ENCODE peak calls at places on chromosome 7, in four cellular contexts. K is BJ, E is iPS-NIHi11, J is amniotic stem cell. B is an unnamed sample.

GRCh38 chr7:28017372-28017771 is 163.2 kb downstream of the JAZF1 start:
- DNase-seq in K (no peak), E (no peak), J (no peak), B (no peak)

GRCh38 chr7:86926732-86927131 is 132.7 kb downstream of the ELAPOR2 start:
- DNase-seq in K (no peak), E (peak), J (peak), B (peak)

GRCh38 chr7:34869016-34869415 is 168.3 kb downstream of the DPY19L1 start:
- DNase-seq in K (no peak), E (no peak), J (no peak), B (no peak)

GRCh38 chr7:50149364-50149763 is 56.3 kb upstream of the ZPBP start:
- DNase-seq in K (no peak), E (no peak), J (no peak), B (no peak)

GRCh38 chr7:75986147-75986781 is 8.1 kb downstream of the TMEM120A start:
- DNase-seq in K (no peak), E (no peak), J (no peak), B (no peak)

GRCh38 chr7:21640150-21640549 is 97.3 kb downstream of the DNAH11 start:
- DNase-seq in K (no peak), E (no peak), J (no peak), B (no peak)

GRCh38 chr7:32020760-32021159 is 49.4 kb downstream of the PDE1C start:
- DNase-seq in K (no peak), E (no peak), J (no peak), B (no peak)

GRCh38 chr7:29564455-29565185 is 985 bp downstream of the PRR15 start:
- DNase-seq in K (peak), E (peak), J (peak), B (peak)

GRCh38 chr7:25407932-25408480 is 179.7 kb upstream of the NPVF start:
- DNase-seq in K (no peak), E (peak), J (no peak), B (peak)

GRCh38 chr7:5704534-5704922 is 76.9 kb downstream of the RNF216 start:
- DNase-seq in K (peak), E (peak), J (peak), B (peak)

GRCh38 chr7:122487131-122487530 is 182.6 kb upstream of the FEZF1 start:
- DNase-seq in K (no peak), E (no peak), J (no peak), B (no peak)

GRCh38 chr7:120944826-120945562 is 5.6 kb upstream of the ING3 start:
- DNase-seq in K (no peak), E (no peak), J (no peak), B (no peak)

GRCh38 chr7:69776611-69777010 is 178.3 kb downstream of the AUTS2 start:
- DNase-seq in K (no peak), E (no peak), J (no peak), B (no peak)

GRCh38 chr7:1646957-1647891 is 22.9 kb upstream of the ELFN1 start:
- DNase-seq in K (no peak), E (no peak), J (no peak), B (no peak)

GRCh38 chr7:46613116-46613515 is 692.0 kb upstream of the IGFBP3 start:
- DNase-seq in K (no peak), E (no peak), J (no peak), B (no peak)

GRCh38 chr7:43905209-43905946 is 1.0 kb downstream of the URGCP start:
- DNase-seq in K (no peak), E (peak), J (no peak), B (peak)

GRCh38 chr7:100556541-100556940 is 17.2 kb downstream of the SAP25 start:
- DNase-seq in K (no peak), E (no peak), J (no peak), B (no peak)

GRCh38 chr7:151038951-151039849 is 9.1 kb upstream of the ASIC3 start:
- DNase-seq in K (peak), E (peak), J (peak), B (no peak)